ENCODE peak calls at places on chromosomes 13 and 19, in eight cellular contexts. X is MM.1S; N is CD8-positive, alpha-beta T cell; T is colonic mucosa; K is astrocyte; W is hepatocyte; B is CD4-positive, alpha-beta memory T cell; M is endodermal cell. D is an unnamed sample. For H3K4me1, the result is how much of the 10 kb centered on the place peaks cover.

GRCh38 chr19:45404557-45405434 is at the start of gene PPP1R13L:
- DNase-seq in X (peak), N (no peak), T (peak), K (peak), W (peak), B (no peak), M (peak), D (peak)

GRCh38 chr13:20230913-20231838 is 943 bp downstream of the GJB6 start:
- DNase-seq in X (no peak), N (peak), T (no peak), K (no peak), W (no peak), B (peak), M (peak), D (no peak)

GRCh38 chr13:29496241-29496712 is 99.2 kb downstream of the SLC7A1 start:
- DNase-seq in X (no peak), N (no peak), T (no peak), K (no peak), W (no peak), B (no peak), M (peak), D (no peak)

GRCh38 chr19:52190679-52191293 is 934 bp downstream of the PPP2R1A start:
- DNase-seq in X (peak), N (no peak), T (peak), K (peak), W (no peak), B (no peak), M (peak), D (no peak)

GRCh38 chr19:49335071-49335783 is at the start of gene CD37:
- DNase-seq in X (no peak), N (peak), T (peak), K (no peak), W (no peak), B (peak), M (peak), D (peak)

GRCh38 chr19:49193822-49194394 is 36.3 kb downstream of the TRPM4 start:
- DNase-seq in X (no peak), N (no peak), T (no peak), K (no peak), W (no peak), B (no peak), M (no peak), D (no peak)

GRCh38 chr13:67464154-67464553 is 234.0 kb upstream of the PCDH9 start:
- DNase-seq in X (no peak), N (no peak), T (no peak), K (no peak), W (no peak), B (no peak), M (no peak), D (no peak)

GRCh38 chr13:52348983-52349780 is 56.8 kb downstream of the THSD1 start:
- DNase-seq in X (no peak), N (no peak), T (peak), K (peak), W (peak), B (no peak), M (no peak), D (no peak)

GRCh38 chr13:93959796-93960533 is 519.5 kb downstream of the DCT start:
- DNase-seq in X (no peak), N (no peak), T (no peak), K (peak), W (no peak), B (no peak), M (no peak), D (no peak)

GRCh38 chr19:48806818-48807589 is 3.8 kb downstream of the BCAT2 start:
- DNase-seq in X (no peak), N (no peak), T (peak), K (no peak), W (peak), B (no peak), M (peak), D (no peak)

GRCh38 chr19:7010722-7011593 is 10.3 kb downstream of the MBD3L2B start:
- DNase-seq in X (peak), N (no peak), T (peak), K (no peak), W (no peak), B (no peak), M (no peak), D (no peak)

GRCh38 chr13:48950507-48950886 is 25.2 kb upstream of the FNDC3A start:
- DNase-seq in X (no peak), N (no peak), T (no peak), K (peak), W (no peak), B (no peak), M (no peak), D (no peak)

GRCh38 chr19:28881616-28882015 is 331.3 kb downstream of the UQCRFS1 start:
- DNase-seq in X (no peak), N (no peak), T (no peak), K (no peak), W (no peak), B (no peak), M (peak), D (no peak)

GRCh38 chr13:51419015-51419636 is 33.7 kb downstream of the INTS6 start:
- DNase-seq in X (no peak), N (no peak), T (no peak), K (no peak), W (no peak), B (no peak), M (no peak), D (no peak)

GRCh38 chr19:41657157-41657556 is 30.3 kb upstream of the CEACAM4 start:
- DNase-seq in X (peak), N (no peak), T (no peak), K (no peak), W (no peak), B (peak), M (peak), D (no peak)

GRCh38 chr19:33492951-33493350 is 28.6 kb downstream of the PEPD start:
- DNase-seq in X (no peak), N (no peak), T (no peak), K (no peak), W (no peak), B (no peak), M (no peak), D (no peak)

GRCh38 chr19:5130371-5131030 is 161.6 kb downstream of the KDM4B start:
- DNase-seq in X (no peak), N (peak), T (no peak), K (no peak), W (no peak), B (peak), M (peak), D (peak)

GRCh38 chr19:18401580-18402112 is 4.2 kb upstream of the LRRC25 start:
- DNase-seq in X (peak), N (no peak), T (peak), K (peak), W (peak), B (no peak), M (peak), D (no peak)

GRCh38 chr13:24142453-24142852 is 18.1 kb upstream of the SPATA13 start:
- DNase-seq in X (no peak), N (no peak), T (no peak), K (no peak), W (no peak), B (no peak), M (no peak), D (no peak)

GRCh38 chr13:41780736-41781708 is 179.9 kb downstream of the VWA8 start:
- DNase-seq in X (no peak), N (no peak), T (no peak), K (peak), W (no peak), B (no peak), M (no peak), D (no peak)

GRCh38 chr13:51935326-51936171 is 73.8 kb downstream of the CCDC70 start:
- DNase-seq in X (no peak), N (no peak), T (peak), K (no peak), W (peak), B (no peak), M (peak), D (no peak)

GRCh38 chr19:4448147-4448985 is 9.2 kb downstream of the UBXN6 start:
- DNase-seq in X (no peak), N (no peak), T (no peak), K (no peak), W (no peak), B (no peak), M (no peak), D (no peak)

GRCh38 chr13:57644106-57644505 is 12.6 kb downstream of the PCDH17 start:
- DNase-seq in X (no peak), N (no peak), T (no peak), K (no peak), W (no peak), B (no peak), M (no peak), D (no peak)

GRCh38 chr13:100495455-100495854 is 93.1 kb downstream of the GGACT start:
- DNase-seq in X (no peak), N (no peak), T (no peak), K (no peak), W (no peak), B (no peak), M (no peak), D (no peak)

GRCh38 chr19:11480927-11481776 is at the start of gene ELAVL3:
- DNase-seq in X (no peak), N (no peak), T (no peak), K (no peak), W (no peak), B (peak), M (peak), D (no peak)

GRCh38 chr13:31250435-31250834 is 50.7 kb downstream of the B3GLCT start:
- DNase-seq in X (no peak), N (no peak), T (peak), K (no peak), W (no peak), B (no peak), M (no peak), D (no peak)

GRCh38 chr13:44713793-44714469 is 137.8 kb upstream of the TSC22D1 start:
- DNase-seq in X (no peak), N (no peak), T (no peak), K (peak), W (peak), B (no peak), M (peak), D (no peak)

GRCh38 chr13:112103260-112103843 is 36.4 kb downstream of the SOX1 start:
- DNase-seq in X (no peak), N (no peak), T (no peak), K (no peak), W (no peak), B (no peak), M (peak), D (no peak)

GRCh38 chr13:38856065-38856464 is 134.6 kb downstream of the STOML3 start:
- DNase-seq in X (no peak), N (no peak), T (no peak), K (no peak), W (no peak), B (no peak), M (no peak), D (no peak)

GRCh38 chr13:34462843-34463242 is 479.2 kb upstream of the NBEA start:
- DNase-seq in X (no peak), N (no peak), T (no peak), K (peak), W (no peak), B (no peak), M (no peak), D (no peak)

GRCh38 chr19:19426216-19426615 is 20.7 kb downstream of the GATAD2A start:
- DNase-seq in X (no peak), N (no peak), T (no peak), K (no peak), W (no peak), B (no peak), M (no peak), D (no peak)

GRCh38 chr13:110419946-110420345 is 112.9 kb downstream of the COL4A2 start:
- DNase-seq in X (no peak), N (no peak), T (no peak), K (no peak), W (no peak), B (no peak), M (no peak), D (no peak)
- H3K4me1 ChIP-seq in X (under half), N (under half), T (under half), K (under half), W (under half), B (under half), M (under half), D (under half)

GRCh38 chr13:27375686-27376326 is 48.6 kb upstream of the GTF3A start:
- DNase-seq in X (peak), N (peak), T (peak), K (peak), W (peak), B (peak), M (peak), D (peak)
- H3K4me1 ChIP-seq in X (under half), N (under half), T (under half), K (under half), W (under half), B (under half), M (under half), D (under half)

DNA sequence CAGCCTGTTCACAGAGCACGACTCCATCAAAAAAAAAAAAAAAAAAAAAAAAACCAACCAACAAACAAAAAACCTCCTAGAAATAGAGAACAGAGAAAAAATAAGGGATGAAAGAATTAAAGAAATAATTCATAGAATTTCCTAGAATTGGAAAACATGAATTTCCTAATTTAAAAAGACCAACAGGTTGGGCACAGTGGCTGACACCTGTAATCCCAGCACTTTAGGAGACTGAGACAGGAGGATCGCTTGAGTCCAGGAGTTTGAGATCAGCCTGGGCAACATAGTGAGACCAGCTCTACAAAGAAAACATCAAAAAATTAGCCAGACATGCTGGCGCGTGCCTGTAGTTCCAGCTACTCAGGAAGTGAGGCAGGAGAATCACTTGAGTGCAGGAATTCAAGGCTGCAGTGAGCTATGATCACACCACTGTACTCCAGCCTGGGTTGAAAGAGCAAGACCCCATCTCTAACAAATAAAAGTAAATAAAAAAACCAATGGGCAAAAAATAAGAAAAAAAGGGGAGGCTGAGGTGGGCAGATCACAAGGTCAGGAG is 6.5 kb downstream of the SPART start:
- DNase-seq in X (no peak), N (no peak), T (no peak), K (no peak), W (no peak), B (no peak), M (no peak), D (no peak)
- H3K4me1 ChIP-seq in X (under half), N (under half), T (under half), K (under half), W (under half), B (under half), M (under half), D (under half)

GRCh38 chr19:1275260-1275975 is at the start of gene FAM174C:
- DNase-seq in X (peak), N (peak), T (peak), K (peak), W (peak), B (peak), M (peak), D (peak)
- H3K4me1 ChIP-seq in X (under half), N (half or more), T (under half), K (under half), W (under half), B (half or more), M (under half), D (half or more)

DNA sequence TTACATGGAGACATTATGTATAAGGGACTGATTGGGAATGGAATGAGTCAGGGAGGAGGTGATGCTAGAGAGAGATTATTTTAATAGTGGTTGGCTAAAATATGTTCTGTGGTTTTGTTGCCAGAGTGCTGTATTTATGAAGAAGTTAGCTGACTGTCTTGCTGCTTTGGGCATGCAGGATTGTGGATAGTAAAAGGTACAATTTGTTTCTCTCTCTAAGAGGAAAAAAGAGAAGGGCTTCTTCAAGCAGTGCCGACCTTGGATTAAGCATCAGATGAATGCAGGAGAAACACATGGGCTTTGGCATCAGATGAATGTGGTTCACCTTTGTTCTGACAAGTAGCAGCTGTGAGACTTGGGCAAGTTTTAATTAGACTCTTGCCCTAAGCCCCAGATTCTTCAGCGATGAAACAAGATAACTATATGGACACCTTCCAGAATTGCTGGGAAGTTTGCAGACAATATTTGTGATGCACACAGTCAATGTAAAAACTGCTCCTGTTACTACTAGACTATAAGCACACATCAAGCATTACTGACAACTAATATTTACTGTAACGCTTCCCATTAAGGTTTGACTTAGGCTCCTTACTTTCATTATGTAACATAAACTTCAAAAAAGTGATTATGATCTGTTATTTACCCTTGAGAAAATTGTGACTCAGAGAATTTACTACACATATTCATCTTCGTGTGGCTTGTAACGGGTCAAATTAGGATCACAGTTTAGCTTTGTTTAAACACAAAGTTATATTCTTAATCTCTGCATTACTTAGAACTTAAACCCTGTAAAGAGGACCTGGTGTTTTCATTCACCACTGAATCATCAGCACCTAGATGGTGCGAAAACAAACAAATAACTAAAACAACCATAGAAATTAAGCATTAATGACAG is 824.0 kb downstream of the PCDH9 start:
- DNase-seq in X (no peak), N (no peak), T (no peak), K (peak), W (peak), B (no peak), M (no peak), D (no peak)
- H3K4me1 ChIP-seq in X (under half), N (under half), T (under half), K (under half), W (under half), B (under half), M (under half), D (under half)

DNA sequence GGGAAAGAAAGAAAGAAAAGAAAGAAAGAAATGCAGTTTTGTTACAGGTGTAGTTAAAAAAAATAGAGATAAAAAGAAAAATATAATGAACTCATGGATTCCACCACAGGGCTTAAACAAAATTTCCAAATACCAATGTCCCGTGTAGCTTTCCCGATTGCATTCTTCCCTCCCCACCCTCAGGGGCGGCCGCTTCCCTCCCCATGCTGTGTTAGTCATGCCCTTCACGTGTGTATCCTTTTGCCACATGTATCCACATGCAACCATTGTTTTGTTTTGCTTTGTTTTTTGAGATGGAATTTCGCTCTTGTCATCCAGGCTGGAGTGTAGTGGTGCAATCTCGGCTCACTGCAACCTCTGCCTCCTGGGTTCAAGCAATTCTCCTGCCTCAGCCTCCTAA is 3.6 kb upstream of the KMT5C start:
- DNase-seq in X (no peak), N (no peak), T (no peak), K (no peak), W (no peak), B (no peak), M (no peak), D (no peak)
- H3K4me1 ChIP-seq in X (under half), N (under half), T (under half), K (under half), W (under half), B (under half), M (under half), D (under half)

DNA sequence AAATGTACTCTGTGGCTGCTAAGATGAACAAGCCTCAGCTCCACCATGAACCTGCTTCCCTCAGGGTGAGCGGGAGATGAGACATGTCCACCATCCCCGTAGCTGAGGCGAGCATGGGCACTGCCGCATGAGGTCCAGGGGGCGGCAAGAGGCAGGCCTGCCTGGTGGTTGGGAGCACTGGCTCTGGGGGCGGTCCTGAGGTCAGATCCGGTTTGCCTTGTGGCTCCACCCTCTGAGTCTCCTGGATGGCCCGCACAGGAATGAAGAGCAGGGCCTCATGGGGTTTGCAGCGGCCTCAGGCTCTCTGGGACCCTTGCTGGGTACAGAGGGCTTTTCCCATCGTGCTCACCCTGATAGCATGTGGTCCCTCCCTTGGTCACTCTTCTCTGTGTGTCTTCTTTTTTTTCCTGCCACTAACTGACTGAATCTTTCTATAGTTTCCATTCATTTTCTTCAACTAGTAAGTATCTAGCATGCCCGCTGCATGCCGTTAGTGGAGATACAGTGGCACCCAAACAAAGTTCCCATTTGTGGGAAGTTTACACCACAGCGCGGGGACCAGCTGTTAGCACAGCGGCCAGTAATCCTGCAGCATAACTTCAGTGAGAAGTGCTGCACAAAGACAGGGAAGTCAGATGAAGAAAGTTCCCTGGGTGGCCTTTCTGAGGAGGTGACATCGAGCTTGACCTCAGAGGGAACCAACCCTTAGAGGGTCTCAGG is 37.3 kb downstream of the CAPN12 start:
- DNase-seq in X (no peak), N (no peak), T (no peak), K (no peak), W (no peak), B (no peak), M (no peak), D (no peak)
- H3K4me1 ChIP-seq in X (under half), N (under half), T (under half), K (half or more), W (under half), B (under half), M (under half), D (under half)

DNA sequence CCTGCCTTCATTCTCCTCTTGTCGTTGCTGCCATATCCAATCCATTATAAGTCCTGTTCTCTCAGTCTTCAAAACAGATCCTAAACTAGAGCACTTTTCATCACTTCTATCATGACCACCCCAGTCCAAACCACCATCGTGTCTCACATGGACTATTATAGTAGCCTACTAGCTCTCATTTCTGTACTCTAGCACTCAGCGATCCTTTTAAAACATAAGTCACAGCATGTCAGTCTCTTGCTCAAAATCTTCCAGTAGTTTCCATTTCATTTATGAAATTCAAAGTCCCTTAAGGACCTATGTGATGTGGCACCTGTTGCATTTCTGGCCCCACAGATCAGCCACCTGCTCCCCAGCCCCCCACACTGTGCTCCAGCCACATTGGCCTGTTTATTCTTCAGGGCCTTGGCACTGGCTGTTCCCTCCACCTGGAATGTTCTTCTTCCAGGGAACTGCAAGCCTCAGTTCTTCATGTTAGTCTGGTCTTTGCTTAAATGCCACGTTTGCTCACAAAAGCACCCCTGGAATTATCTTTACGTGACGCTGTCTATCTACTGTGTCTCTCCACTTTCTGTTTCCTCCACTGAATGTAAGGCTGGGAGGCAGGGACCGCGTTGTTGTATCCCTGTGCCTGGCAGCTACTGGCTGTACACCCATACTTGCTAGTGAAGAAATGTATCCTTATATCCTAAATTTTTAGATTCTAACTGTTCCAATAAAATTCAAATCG is 64.3 kb downstream of the MBNL2 start:
- DNase-seq in X (no peak), N (no peak), T (no peak), K (no peak), W (no peak), B (no peak), M (no peak), D (no peak)
- H3K4me1 ChIP-seq in X (under half), N (under half), T (under half), K (under half), W (under half), B (under half), M (under half), D (under half)